ENCODE peak calls at places on chromosomes 11 and 22, in five cellular contexts. One of them, this sample, is unnamed.

GRCh38 chr11:121664144-121664543 is 211.4 kb upstream of the SORL1-AS1 start:
- DNase-seq in ovary: no peak
- DNase-seq in heart left ventricle: no peak
- DNase-seq in CD8-positive, alpha-beta memory T cell: no peak
- DNase-seq in GM23338: no peak
- DNase-seq in this sample: no peak

GRCh38 chr22:36641902-36642640 is 61.5 kb downstream of the CACNG2 start:
- DNase-seq in ovary: no peak
- DNase-seq in GM23338: no peak
- DNase-seq in heart left ventricle: no peak
- DNase-seq in CD8-positive, alpha-beta memory T cell: no peak
- DNase-seq in this sample: no peak

GRCh38 chr22:37848587-37849088 is 581 bp upstream of the EIF3L start:
- DNase-seq in CD8-positive, alpha-beta memory T cell: no peak
- DNase-seq in heart left ventricle: no peak
- DNase-seq in GM23338: peak; percentile 57
- DNase-seq in ovary: no peak
- DNase-seq in this sample: no peak

GRCh38 chr11:36088234-36088975 is 144.5 kb downstream of the LDLRAD3 start:
- DNase-seq in heart left ventricle: no peak
- DNase-seq in ovary: no peak
- DNase-seq in GM23338: no peak
- DNase-seq in CD8-positive, alpha-beta memory T cell: no peak
- DNase-seq in this sample: no peak

GRCh38 chr11:119474682-119475596 is 52.0 kb upstream of the THY1 start:
- DNase-seq in GM23338: peak; percentile 90
- DNase-seq in CD8-positive, alpha-beta memory T cell: peak; percentile 32
- DNase-seq in ovary: peak; percentile 65
- DNase-seq in heart left ventricle: peak; percentile 63
- DNase-seq in this sample: peak; percentile 69

GRCh38 chr22:49938565-49939136 is 20.2 kb downstream of the CRELD2 start:
- DNase-seq in CD8-positive, alpha-beta memory T cell: no peak
- DNase-seq in heart left ventricle: no peak
- DNase-seq in ovary: no peak
- DNase-seq in GM23338: no peak
- DNase-seq in this sample: no peak

GRCh38 chr22:48800036-48800885 is 1027.4 kb downstream of the BRD1 start:
- DNase-seq in heart left ventricle: no peak
- DNase-seq in GM23338: no peak
- DNase-seq in ovary: no peak
- DNase-seq in CD8-positive, alpha-beta memory T cell: no peak
- DNase-seq in this sample: peak; percentile 67

GRCh38 chr11:111846640-111847039 is 24.7 kb downstream of the ALG9 start:
- DNase-seq in heart left ventricle: no peak
- DNase-seq in CD8-positive, alpha-beta memory T cell: no peak
- DNase-seq in ovary: no peak
- DNase-seq in GM23338: no peak
- DNase-seq in this sample: no peak

GRCh38 chr11:79122759-79123158 is 318.1 kb downstream of the TENM4 start:
- DNase-seq in ovary: no peak
- DNase-seq in GM23338: no peak
- DNase-seq in heart left ventricle: no peak
- DNase-seq in CD8-positive, alpha-beta memory T cell: no peak
- DNase-seq in this sample: no peak

GRCh38 chr11:83713701-83714100 is 427.5 kb upstream of the CCDC90B start:
- DNase-seq in CD8-positive, alpha-beta memory T cell: no peak
- DNase-seq in heart left ventricle: no peak
- DNase-seq in GM23338: no peak
- DNase-seq in ovary: no peak
- DNase-seq in this sample: no peak

GRCh38 chr22:37213941-37214340 is 1.7 kb upstream of the SSTR3 start:
- DNase-seq in heart left ventricle: no peak
- DNase-seq in CD8-positive, alpha-beta memory T cell: no peak
- DNase-seq in ovary: no peak
- DNase-seq in GM23338: no peak
- DNase-seq in this sample: peak; percentile 32

GRCh38 chr11:70075836-70076235 is 2.3 kb upstream of the ANO1 start:
- DNase-seq in GM23338: no peak
- DNase-seq in heart left ventricle: no peak
- DNase-seq in ovary: no peak
- DNase-seq in CD8-positive, alpha-beta memory T cell: no peak
- DNase-seq in this sample: peak; percentile 12

GRCh38 chr11:63673579-63673978 is 2.4 kb upstream of the ATL3 start:
- DNase-seq in ovary: no peak
- DNase-seq in GM23338: no peak
- DNase-seq in heart left ventricle: no peak
- DNase-seq in CD8-positive, alpha-beta memory T cell: no peak
- DNase-seq in this sample: no peak

GRCh38 chr11:47453365-47453764 is 4.4 kb upstream of the RAPSN start:
- DNase-seq in CD8-positive, alpha-beta memory T cell: no peak
- DNase-seq in ovary: no peak
- DNase-seq in heart left ventricle: no peak
- DNase-seq in GM23338: no peak
- DNase-seq in this sample: no peak

DNA sequence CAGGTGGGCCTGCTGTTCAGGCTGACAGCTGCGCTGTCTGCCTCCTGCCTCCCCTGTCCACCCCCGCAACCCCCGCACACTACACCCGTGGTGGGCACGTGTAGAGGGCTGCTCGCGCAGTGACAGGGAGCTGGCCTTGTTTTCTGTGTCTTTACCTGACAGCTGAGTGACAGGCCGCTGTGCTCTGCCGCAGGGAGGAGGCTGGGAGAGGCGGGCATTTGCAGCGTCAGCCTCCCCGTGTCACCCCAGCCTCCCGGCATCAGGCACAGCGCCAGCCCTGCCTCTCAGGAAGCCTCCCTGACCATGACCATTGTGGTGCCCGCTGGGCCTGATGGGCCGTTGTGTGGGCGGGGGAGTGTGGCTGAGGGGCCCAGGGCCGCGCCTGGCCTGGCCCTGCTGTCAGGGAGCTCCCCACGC is 32.0 kb upstream of the RELT start:
- DNase-seq in ovary: no peak
- DNase-seq in GM23338: no peak
- DNase-seq in heart left ventricle: peak; percentile 69
- DNase-seq in CD8-positive, alpha-beta memory T cell: no peak
- DNase-seq in this sample: peak; percentile 90
- H3K4me1 ChIP-seq in ovary: peaks cover 10% of the 10 kb centered on the region
- H3K4me1 ChIP-seq in GM23338: peaks cover 11% of the 10 kb centered on the region
- H3K4me1 ChIP-seq in heart left ventricle: peaks cover 38% of the 10 kb centered on the region
- H3K4me1 ChIP-seq in CD8-positive, alpha-beta memory T cell: no peaks in the 10 kb centered on the region
- H3K4me1 ChIP-seq in this sample: no peaks in the 10 kb centered on the region

GRCh38 chr11:72639475-72640375 is 34.5 kb downstream of the PDE2A start:
- DNase-seq in CD8-positive, alpha-beta memory T cell: no peak
- DNase-seq in ovary: no peak
- DNase-seq in heart left ventricle: peak; percentile 66
- DNase-seq in GM23338: no peak
- DNase-seq in this sample: no peak
- H3K4me1 ChIP-seq in CD8-positive, alpha-beta memory T cell: peaks cover 5% of the 10 kb centered on the region
- H3K4me1 ChIP-seq in ovary: peaks cover 3% of the 10 kb centered on the region
- H3K4me1 ChIP-seq in heart left ventricle: peaks cover 67% of the 10 kb centered on the region
- H3K4me1 ChIP-seq in GM23338: peaks cover 24% of the 10 kb centered on the region
- H3K4me1 ChIP-seq in this sample: no peaks in the 10 kb centered on the region

DNA sequence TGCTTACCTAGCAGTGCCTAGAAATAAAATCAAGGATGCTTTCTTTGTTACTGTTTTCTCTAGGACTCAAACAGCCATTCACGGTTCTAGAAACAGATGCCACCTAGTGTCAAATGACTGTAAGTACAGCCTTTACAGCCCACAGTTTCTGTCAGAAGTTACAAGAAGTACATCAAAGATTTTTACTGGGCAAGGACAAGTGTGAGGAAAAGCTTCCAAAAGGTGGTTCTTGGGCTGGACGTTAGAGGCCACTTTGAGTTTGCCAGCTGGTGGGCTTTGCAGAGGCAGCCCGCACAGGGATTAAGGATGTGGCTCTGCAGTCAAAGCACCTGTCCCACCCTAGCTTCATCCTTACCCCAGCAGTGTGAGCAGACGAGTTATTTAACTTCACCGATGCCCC is 6.9 kb downstream of the KMT5B start:
- DNase-seq in heart left ventricle: no peak
- DNase-seq in GM23338: peak; percentile 88
- DNase-seq in ovary: no peak
- DNase-seq in CD8-positive, alpha-beta memory T cell: peak; percentile 51
- DNase-seq in this sample: no peak
- H3K4me1 ChIP-seq in heart left ventricle: peaks cover 70% of the 10 kb centered on the region
- H3K4me1 ChIP-seq in GM23338: peaks cover 19% of the 10 kb centered on the region
- H3K4me1 ChIP-seq in ovary: peaks cover 14% of the 10 kb centered on the region
- H3K4me1 ChIP-seq in CD8-positive, alpha-beta memory T cell: peaks cover 57% of the 10 kb centered on the region
- H3K4me1 ChIP-seq in this sample: no peaks in the 10 kb centered on the region

GRCh38 chr11:19368726-19369364 is 128.1 kb upstream of the E2F8 start:
- DNase-seq in CD8-positive, alpha-beta memory T cell: no peak
- DNase-seq in ovary: no peak
- DNase-seq in heart left ventricle: no peak
- DNase-seq in GM23338: no peak
- DNase-seq in this sample: no peak
- H3K4me1 ChIP-seq in CD8-positive, alpha-beta memory T cell: no peaks in the 10 kb centered on the region
- H3K4me1 ChIP-seq in ovary: no peaks in the 10 kb centered on the region
- H3K4me1 ChIP-seq in heart left ventricle: peaks cover 59% of the 10 kb centered on the region
- H3K4me1 ChIP-seq in GM23338: peaks cover 5% of the 10 kb centered on the region
- H3K4me1 ChIP-seq in this sample: peaks cover 3% of the 10 kb centered on the region

DNA sequence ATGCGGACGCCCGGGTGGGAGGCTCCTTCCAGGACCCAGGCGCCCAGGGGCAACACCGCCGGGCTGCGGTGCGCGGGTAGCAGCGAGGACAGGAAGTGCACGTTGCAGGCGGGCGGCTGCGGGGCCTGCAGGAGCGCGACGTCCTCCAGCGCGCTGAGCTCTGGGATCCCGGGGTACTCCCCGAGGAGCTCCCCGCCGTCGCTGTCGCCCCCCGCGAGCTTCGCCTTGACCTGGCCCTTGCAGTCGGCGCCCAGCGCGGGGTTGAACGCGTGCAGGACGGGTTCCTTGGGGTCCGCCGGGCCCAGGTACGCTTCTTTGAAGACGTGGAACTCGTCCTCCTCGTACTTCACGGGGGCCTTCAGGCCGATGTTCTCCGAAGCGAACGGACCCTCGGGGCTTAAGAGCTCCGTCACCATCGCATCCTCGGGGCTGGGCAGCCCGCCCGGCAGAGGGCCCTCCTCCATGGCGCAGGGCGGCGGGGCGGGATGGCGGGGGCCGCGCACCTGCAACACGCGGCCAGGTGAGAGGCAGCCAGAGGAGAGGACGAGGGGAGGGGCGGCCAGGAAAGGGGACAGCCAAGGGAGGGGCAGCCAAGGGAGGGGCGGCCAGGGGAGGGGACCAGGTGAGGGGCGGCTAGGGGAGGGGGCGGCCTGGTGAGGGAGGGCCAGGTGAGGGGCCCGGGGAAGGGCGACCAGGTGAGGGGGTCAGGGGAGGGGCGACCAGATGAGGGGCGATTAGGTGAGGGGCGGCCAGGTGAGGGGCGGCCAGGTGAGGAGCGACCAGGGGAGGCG is 928 bp downstream of the TESMIN start:
- DNase-seq in GM23338: peak; percentile 87
- DNase-seq in CD8-positive, alpha-beta memory T cell: peak; percentile 29
- DNase-seq in heart left ventricle: no peak
- DNase-seq in ovary: peak; percentile 38
- DNase-seq in this sample: peak; percentile 50
- H3K4me1 ChIP-seq in GM23338: peaks cover 17% of the 10 kb centered on the region
- H3K4me1 ChIP-seq in CD8-positive, alpha-beta memory T cell: no peaks in the 10 kb centered on the region
- H3K4me1 ChIP-seq in heart left ventricle: peaks cover 24% of the 10 kb centered on the region
- H3K4me1 ChIP-seq in ovary: no peaks in the 10 kb centered on the region
- H3K4me1 ChIP-seq in this sample: no peaks in the 10 kb centered on the region

GRCh38 chr11:88303037-88303436 is 34.5 kb downstream of the CTSC start:
- DNase-seq in heart left ventricle: no peak
- DNase-seq in ovary: no peak
- DNase-seq in CD8-positive, alpha-beta memory T cell: no peak
- DNase-seq in GM23338: no peak
- DNase-seq in this sample: no peak
- H3K4me1 ChIP-seq in heart left ventricle: peaks cover 4% of the 10 kb centered on the region
- H3K4me1 ChIP-seq in ovary: no peaks in the 10 kb centered on the region
- H3K4me1 ChIP-seq in CD8-positive, alpha-beta memory T cell: no peaks in the 10 kb centered on the region
- H3K4me1 ChIP-seq in GM23338: peaks cover 47% of the 10 kb centered on the region
- H3K4me1 ChIP-seq in this sample: no peaks in the 10 kb centered on the region

GRCh38 chr11:12799373-12799835 is 125.2 kb downstream of the TEAD1 start:
- DNase-seq in heart left ventricle: no peak
- DNase-seq in ovary: no peak
- DNase-seq in CD8-positive, alpha-beta memory T cell: no peak
- DNase-seq in GM23338: no peak
- DNase-seq in this sample: no peak

GRCh38 chr11:12800032-12800671 is 125.9 kb downstream of the TEAD1 start:
- DNase-seq in CD8-positive, alpha-beta memory T cell: no peak
- DNase-seq in ovary: no peak
- DNase-seq in heart left ventricle: no peak
- DNase-seq in GM23338: peak; percentile 46
- DNase-seq in this sample: no peak

GRCh38 chr11:12801976-12802375 is 127.8 kb downstream of the TEAD1 start:
- DNase-seq in heart left ventricle: no peak
- DNase-seq in ovary: no peak
- DNase-seq in CD8-positive, alpha-beta memory T cell: no peak
- DNase-seq in GM23338: no peak
- DNase-seq in this sample: no peak

GRCh38 chr11:12803086-12803826 is 129.0 kb downstream of the TEAD1 start:
- DNase-seq in GM23338: no peak
- DNase-seq in heart left ventricle: no peak
- DNase-seq in CD8-positive, alpha-beta memory T cell: no peak
- DNase-seq in ovary: no peak
- DNase-seq in this sample: no peak

GRCh38 chr11:12802418-12803085 is 128.3 kb downstream of the TEAD1 start:
- DNase-seq in ovary: peak; percentile 82
- DNase-seq in heart left ventricle: no peak
- DNase-seq in CD8-positive, alpha-beta memory T cell: no peak
- DNase-seq in GM23338: peak; percentile 27
- DNase-seq in this sample: no peak
- H3K4me1 ChIP-seq in ovary: peaks cover 23% of the 10 kb centered on the region
- H3K4me1 ChIP-seq in heart left ventricle: peaks cover 43% of the 10 kb centered on the region
- H3K4me1 ChIP-seq in CD8-positive, alpha-beta memory T cell: no peaks in the 10 kb centered on the region
- H3K4me1 ChIP-seq in GM23338: peaks cover 72% of the 10 kb centered on the region
- H3K4me1 ChIP-seq in this sample: peaks cover 1% of the 10 kb centered on the region

GRCh38 chr22:19289475-19290161 is 1.9 kb downstream of the CLTCL1 start:
- DNase-seq in GM23338: no peak
- DNase-seq in heart left ventricle: no peak
- DNase-seq in ovary: no peak
- DNase-seq in CD8-positive, alpha-beta memory T cell: no peak
- DNase-seq in this sample: no peak

GRCh38 chr22:19292262-19293230 is 1.0 kb upstream of the CLTCL1 start:
- DNase-seq in CD8-positive, alpha-beta memory T cell: no peak
- DNase-seq in ovary: peak; percentile 47
- DNase-seq in heart left ventricle: no peak
- DNase-seq in GM23338: no peak
- DNase-seq in this sample: no peak

GRCh38 chr22:19290400-19291217 is 910 bp downstream of the CLTCL1 start:
- DNase-seq in ovary: no peak
- DNase-seq in CD8-positive, alpha-beta memory T cell: peak; percentile 3
- DNase-seq in GM23338: peak; percentile 33
- DNase-seq in heart left ventricle: no peak
- DNase-seq in this sample: no peak

GRCh38 chr22:19291218-19291579 is 320 bp downstream of the CLTCL1 start:
- DNase-seq in heart left ventricle: peak; percentile 39
- DNase-seq in ovary: peak; percentile 32
- DNase-seq in GM23338: peak; percentile 50
- DNase-seq in CD8-positive, alpha-beta memory T cell: no peak
- DNase-seq in this sample: peak; percentile 66

GRCh38 chr22:19291580-19292261 is at the start of gene CLTCL1:
- DNase-seq in ovary: peak; percentile 83
- DNase-seq in heart left ventricle: peak; percentile 89
- DNase-seq in GM23338: peak; percentile 89
- DNase-seq in CD8-positive, alpha-beta memory T cell: peak; percentile 67
- DNase-seq in this sample: peak; percentile 85
- H3K4me1 ChIP-seq in ovary: no peaks in the 10 kb centered on the region
- H3K4me1 ChIP-seq in heart left ventricle: peaks cover 39% of the 10 kb centered on the region
- H3K4me1 ChIP-seq in GM23338: peaks cover 32% of the 10 kb centered on the region
- H3K4me1 ChIP-seq in CD8-positive, alpha-beta memory T cell: peaks cover 17% of the 10 kb centered on the region
- H3K4me1 ChIP-seq in this sample: no peaks in the 10 kb centered on the region

This sample was measured in aorta.